ENCODE peak calls at places on chromosome 21, in eight cellular contexts. F, D, C, V, S, B, Q and Y are unnamed samples.
A peak's percentile ranks its signal among the peaks of the same experiment; 100 is the strongest.

GRCh38 chr21:33968082-33968997 is 52.7 kb upstream of the ATP5PO start:
- DNase-seq in C (no peak), V (no peak), Q (no peak), S (peak; percentile 69), B (no peak), D (no peak), F (peak; percentile 41), Y (peak; percentile 36)

GRCh38 chr21:14273736-14274538 is 58.0 kb downstream of the RBM11 start:
- DNase-seq in V (no peak), C (no peak), S (no peak), D (no peak), F (no peak), Q (no peak), B (peak; percentile 23), Y (peak; percentile 9)

GRCh38 chr21:39663742-39664492 is 51.2 kb downstream of the B3GALT5 start:
- DNase-seq in S (no peak), C (no peak), F (no peak), B (no peak), V (no peak), D (no peak), Q (no peak), Y (no peak)

GRCh38 chr21:34812510-34813265 is 143.9 kb downstream of the CLIC6 start:
- DNase-seq in C (no peak), Q (no peak), V (peak; percentile 79), S (peak; percentile 85), B (no peak), F (peak; percentile 78), D (peak; percentile 43), Y (no peak)

GRCh38 chr21:25638634-25639166 is 358 bp upstream of the JAM2 start:
- DNase-seq in B (no peak), S (peak; percentile 27), D (no peak), Q (no peak), C (no peak), V (no peak), F (no peak), Y (no peak)

GRCh38 chr21:44686000-44686781 is 4.2 kb upstream of the KRTAP12-1 start:
- DNase-seq in D (no peak), S (no peak), B (no peak), F (no peak), V (no peak), Q (no peak), C (no peak), Y (no peak)

GRCh38 chr21:44800103-44800502 is 1.5 kb downstream of the UBE2G2 start:
- DNase-seq in D (no peak), V (no peak), Q (no peak), S (peak; percentile 55), F (peak; percentile 63), C (no peak), B (no peak), Y (no peak)

GRCh38 chr21:39604951-39605350 is 7.8 kb upstream of the B3GALT5 start:
- DNase-seq in F (no peak), C (no peak), V (no peak), D (no peak), B (no peak), S (no peak), Q (no peak), Y (no peak)

GRCh38 chr21:14572206-14572780 is 26.2 kb upstream of the SAMSN1 start:
- DNase-seq in V (no peak), B (no peak), C (no peak), S (no peak), Q (no peak), D (no peak), F (no peak), Y (no peak)

GRCh38 chr21:41235214-41235613 is 67.3 kb downstream of the BACE2 start:
- DNase-seq in F (no peak), S (no peak), B (no peak), C (no peak), Q (no peak), D (no peak), V (no peak), Y (no peak)

GRCh38 chr21:41283211-41283818 is 33.3 kb upstream of the FAM3B start:
- DNase-seq in D (peak; percentile 54), V (peak; percentile 81), F (peak; percentile 74), C (peak; percentile 31), S (peak; percentile 86), Q (no peak), B (no peak), Y (peak; percentile 56)

GRCh38 chr21:40099809-40100208 is 232.6 kb downstream of the PCP4 start:
- DNase-seq in B (no peak), D (no peak), F (no peak), S (no peak), C (no peak), Q (no peak), V (no peak), Y (no peak)

GRCh38 chr21:26115899-26116298 is 54.7 kb downstream of the APP start:
- DNase-seq in D (no peak), B (no peak), C (no peak), S (peak; percentile 84), Q (no peak), F (no peak), V (peak; percentile 64), Y (no peak)

GRCh38 chr21:34524671-34525601 is 12.9 kb upstream of the KCNE1 start:
- DNase-seq in F (no peak), V (no peak), C (no peak), S (peak; percentile 73), B (no peak), D (no peak), Q (no peak), Y (no peak)

GRCh38 chr21:32102426-32102825 is 176.4 kb downstream of the MIS18A start:
- DNase-seq in F (no peak), Q (no peak), S (peak; percentile 81), B (no peak), V (no peak), C (no peak), D (no peak), Y (no peak)
- TF ChIP-seq CTCF in F (no peak), Q (no peak), S (no peak), B (no peak), V (no peak), C (no peak), D (no peak), Y (no peak)

DNA sequence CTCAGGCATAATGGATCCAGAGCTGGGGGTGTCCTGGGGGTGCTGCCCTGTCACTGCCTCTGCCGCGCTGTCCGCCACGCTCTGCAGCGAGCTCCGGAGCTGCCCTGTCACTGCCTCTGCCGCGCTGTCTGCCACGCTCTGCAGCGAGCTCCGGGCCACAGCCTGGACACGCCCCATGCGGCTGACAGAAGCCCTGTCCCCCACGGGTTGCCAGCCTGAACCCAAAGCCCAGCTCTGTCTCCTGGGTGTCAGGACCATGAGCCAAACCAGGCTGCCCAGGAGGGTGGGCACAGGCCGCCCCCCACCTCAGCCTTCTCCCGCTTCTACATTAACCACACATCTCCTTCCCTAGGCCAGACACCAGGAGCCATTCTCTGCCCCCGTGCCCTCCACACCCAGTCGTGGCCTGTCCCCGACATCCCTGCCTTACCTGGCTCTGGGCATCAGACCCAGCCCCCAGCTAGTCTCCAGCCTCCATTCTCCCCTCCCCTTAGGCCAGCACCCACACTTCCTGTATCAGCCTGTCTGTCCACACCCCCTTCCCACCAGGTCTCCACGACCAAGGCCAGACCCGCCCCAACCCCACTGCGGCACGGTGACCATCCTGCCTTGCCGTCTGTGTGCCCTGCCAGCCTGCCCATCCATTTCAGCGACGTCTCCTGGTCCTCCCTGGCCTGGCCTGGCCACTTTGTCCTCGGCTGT is 72.9 kb upstream of the COL6A1 start:
- DNase-seq in V (no peak), Q (no peak), C (no peak), B (no peak), D (no peak), S (no peak), F (no peak), Y (no peak)
- TF ChIP-seq CTCF in V (no peak), Q (no peak), C (no peak), B (no peak), D (no peak), S (no peak), F (no peak), Y (no peak)

GRCh38 chr21:15895142-15896106 is 165.6 kb downstream of the USP25 start:
- DNase-seq in S (peak; percentile 25), F (no peak), V (no peak), Q (no peak), C (no peak), B (no peak), D (no peak), Y (no peak)

GRCh38 chr21:15893902-15894301 is 164.1 kb downstream of the USP25 start:
- DNase-seq in C (no peak), Q (no peak), S (no peak), B (no peak), V (no peak), D (no peak), F (no peak), Y (no peak)

GRCh38 chr21:15896501-15896900 is 166.7 kb downstream of the USP25 start:
- DNase-seq in D (no peak), S (no peak), B (no peak), F (no peak), V (no peak), C (no peak), Q (no peak), Y (no peak)

GRCh38 chr21:15894596-15894995 is 164.8 kb downstream of the USP25 start:
- DNase-seq in B (no peak), F (no peak), D (no peak), C (no peak), V (no peak), Q (no peak), S (peak; percentile 36), Y (no peak)
- TF ChIP-seq CTCF in B (no peak), F (no peak), D (no peak), C (peak; percentile 64), V (peak; percentile 21), Q (no peak), S (peak; percentile 59), Y (no peak)

GRCh38 chr21:36904093-36904666 is 62.3 kb downstream of the HLCS start:
- DNase-seq in Q (no peak), V (no peak), F (no peak), C (no peak), S (no peak), B (no peak), D (no peak), Y (no peak)

GRCh38 chr21:36910581-36911307 is 55.7 kb downstream of the HLCS start:
- DNase-seq in S (peak; percentile 69), Q (no peak), B (no peak), D (no peak), C (no peak), F (no peak), V (no peak), Y (no peak)

GRCh38 chr21:36909423-36909822 is 57.0 kb downstream of the HLCS start:
- DNase-seq in S (no peak), Q (no peak), V (no peak), D (no peak), B (no peak), F (no peak), C (no peak), Y (peak; percentile 37)

GRCh38 chr21:36909901-36910561 is 56.4 kb downstream of the HLCS start:
- DNase-seq in D (peak; percentile 91), S (peak; percentile 99), B (no peak), V (peak; percentile 98), Q (no peak), C (no peak), F (peak; percentile 21), Y (peak; percentile 31)

DNA sequence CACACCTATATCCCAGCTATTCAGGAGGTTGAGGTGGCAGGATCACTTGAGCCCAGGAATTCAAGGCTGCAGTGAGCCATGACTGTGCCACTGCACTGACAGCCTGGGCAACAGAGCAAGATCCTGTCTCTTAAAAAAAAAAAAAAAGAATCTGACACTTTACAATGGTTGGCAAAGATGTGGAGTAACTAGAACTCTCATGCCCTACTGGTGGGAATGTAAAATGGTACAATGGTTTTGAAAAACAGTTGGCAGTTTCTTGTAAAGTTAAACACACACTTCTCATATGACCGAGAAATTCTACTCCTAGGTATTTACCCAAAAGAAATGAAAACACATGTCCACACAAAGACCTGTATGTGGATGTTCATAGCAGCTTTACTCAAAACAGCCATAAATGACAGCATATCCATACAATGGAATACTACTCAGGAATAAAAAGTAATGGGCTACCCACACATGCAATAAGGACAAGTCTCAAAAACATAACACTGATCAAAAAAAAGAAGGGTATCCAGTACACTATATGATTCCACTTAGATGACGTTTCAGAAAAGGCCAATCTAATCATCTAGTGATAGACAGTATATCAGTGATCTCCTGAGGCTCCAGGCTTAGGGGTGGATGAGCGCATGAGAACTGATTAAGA is 58.1 kb downstream of the HLCS start:
- DNase-seq in D (no peak), S (peak; percentile 33), C (no peak), F (no peak), B (no peak), V (no peak), Q (no peak), Y (no peak)
- TF ChIP-seq CTCF in D (no peak), S (peak; percentile 36), C (no peak), F (no peak), B (no peak), V (no peak), Q (no peak), Y (no peak)